ENCODE peak calls at places on chromosomes 4 and X, in six cellular contexts. O, H, S, B, T and E are unnamed samples.

GRCh38 chr4:170305627-170306026 is 215.9 kb upstream of the AADAT start:
- DNase-seq in O (no peak), H (no peak), S (no peak), B (no peak), T (no peak), E (no peak)

GRCh38 chr4:172986114-172986513 is 182.5 kb upstream of the GALNT7 start:
- DNase-seq in O (no peak), H (no peak), S (no peak), B (no peak), T (no peak), E (no peak)

GRCh38 chrX:8726031-8726652 is 5.8 kb downstream of the ANOS1 start:
- DNase-seq in O (no peak), H (peak), S (no peak), B (no peak), T (peak), E (no peak)

GRCh38 chr4:141307241-141307689 is 86.6 kb downstream of the ZNF330 start:
- DNase-seq in O (peak), H (peak), S (peak), B (peak), T (peak), E (no peak)

GRCh38 chrX:2351321-2351720 is 149.5 kb downstream of the DHRSX start:
- DNase-seq in O (no peak), H (no peak), S (peak), B (no peak), T (peak), E (no peak)

GRCh38 chr4:7398104-7398423 is 36.7 kb downstream of the PSAPL1 start:
- DNase-seq in O (peak), H (no peak), S (peak), B (no peak), T (peak), E (peak)

GRCh38 chr4:55018978-55019377 is 106.4 kb downstream of the KDR start:
- DNase-seq in O (no peak), H (no peak), S (no peak), B (no peak), T (no peak), E (no peak)

GRCh38 chr4:24405356-24405755 is 179.0 kb downstream of the DHX15 start:
- DNase-seq in O (no peak), H (no peak), S (no peak), B (no peak), T (no peak), E (no peak)

GRCh38 chr4:48180234-48180633 is 46.2 kb upstream of the TXK start:
- DNase-seq in O (no peak), H (no peak), S (peak), B (no peak), T (peak), E (no peak)

GRCh38 chr4:6582889-6583504 is 8.0 kb downstream of the MAN2B2 start:
- DNase-seq in O (no peak), H (no peak), S (peak), B (no peak), T (peak), E (no peak)

GRCh38 chrX:2647627-2648026 is 43.5 kb upstream of the CD99 start:
- DNase-seq in O (no peak), H (no peak), S (no peak), B (no peak), T (no peak), E (no peak)

GRCh38 chrX:46904626-46905025 is 7.6 kb upstream of the JADE3 start:
- DNase-seq in O (no peak), H (no peak), S (no peak), B (no peak), T (no peak), E (no peak)

GRCh38 chr4:90184560-90184959 is 57.4 kb downstream of the CCSER1 start:
- DNase-seq in O (no peak), H (peak), S (no peak), B (no peak), T (no peak), E (no peak)

GRCh38 chr4:19005211-19005610 is 983.7 kb upstream of the LCORL start:
- DNase-seq in O (no peak), H (no peak), S (peak), B (no peak), T (peak), E (no peak)

GRCh38 chrX:2696698-2697215 is 5.7 kb downstream of the CD99 start:
- DNase-seq in O (no peak), H (peak), S (peak), B (no peak), T (peak), E (no peak)

GRCh38 chr4:149031399-149031798 is 589.2 kb upstream of the NR3C2 start:
- DNase-seq in O (no peak), H (no peak), S (peak), B (no peak), T (peak), E (no peak)

GRCh38 chrX:72430405-72430968 is 124.8 kb upstream of the CITED1 start:
- DNase-seq in O (no peak), H (no peak), S (peak), B (no peak), T (no peak), E (no peak)

GRCh38 chrX:133580630-133581029 is 165.3 kb upstream of the GPC4 start:
- DNase-seq in O (no peak), H (no peak), S (no peak), B (no peak), T (peak), E (no peak)

GRCh38 chrX:145673851-145674250 is 143.8 kb upstream of the SLITRK2 start:
- DNase-seq in O (no peak), H (no peak), S (no peak), B (no peak), T (no peak), E (no peak)

GRCh38 chrX:119734897-119735339 is 23.5 kb upstream of the SOWAHD start:
- DNase-seq in O (peak), H (no peak), S (peak), B (no peak), T (peak), E (no peak)

GRCh38 chr4:174516345-174516744 is 5.9 kb downstream of the HPGD start:
- DNase-seq in O (no peak), H (no peak), S (no peak), B (no peak), T (no peak), E (no peak)

GRCh38 chr4:139167774-139168444 is 9.1 kb downstream of the ELF2 start:
- DNase-seq in O (no peak), H (peak), S (peak), B (no peak), T (peak), E (no peak)

DNA sequence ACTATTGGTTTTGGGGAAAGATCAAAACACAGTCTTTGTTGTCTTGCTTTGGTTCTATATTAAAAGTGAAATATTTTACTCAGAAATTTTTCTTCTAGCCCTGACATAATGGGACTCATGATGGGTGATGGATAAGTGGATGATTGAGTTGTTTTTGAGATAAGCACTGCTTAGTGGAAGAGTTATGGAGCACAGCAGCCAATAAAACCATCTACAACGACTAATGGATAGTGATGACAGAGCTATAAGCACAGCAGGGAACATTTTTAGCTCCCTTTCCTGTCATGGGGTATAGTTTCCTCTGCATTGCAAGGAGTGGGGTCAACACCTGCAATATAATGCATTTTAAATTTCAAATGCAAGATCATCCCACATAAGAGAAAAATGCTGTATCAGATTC is 812.4 kb downstream of the STPG2 start:
- DNase-seq in O (no peak), H (no peak), S (no peak), B (no peak), T (no peak), E (no peak)
- TF ChIP-seq CTCF in O (no peak), H (no peak), S (no peak), B (no peak), T (no peak), E (no peak)

GRCh38 chr4:111943796-111944203 is 201.5 kb upstream of the FAM241A start:
- DNase-seq in O (no peak), H (peak), S (peak), B (peak), T (peak), E (no peak)
- TF ChIP-seq CTCF in O (peak), H (peak), S (peak), B (peak), T (peak), E (peak)

GRCh38 chr4:137678796-137679195 is 146.5 kb upstream of the PCDH18 start:
- DNase-seq in O (no peak), H (no peak), S (no peak), B (no peak), T (peak), E (no peak)

GRCh38 chr4:137668885-137669284 is 136.6 kb upstream of the PCDH18 start:
- DNase-seq in O (no peak), H (no peak), S (no peak), B (no peak), T (no peak), E (no peak)

GRCh38 chr4:137677851-137678250 is 145.6 kb upstream of the PCDH18 start:
- DNase-seq in O (no peak), H (no peak), S (peak), B (no peak), T (peak), E (no peak)

GRCh38 chr4:137676357-137676998 is 144.2 kb upstream of the PCDH18 start:
- DNase-seq in O (no peak), H (no peak), S (no peak), B (no peak), T (no peak), E (no peak)

DNA sequence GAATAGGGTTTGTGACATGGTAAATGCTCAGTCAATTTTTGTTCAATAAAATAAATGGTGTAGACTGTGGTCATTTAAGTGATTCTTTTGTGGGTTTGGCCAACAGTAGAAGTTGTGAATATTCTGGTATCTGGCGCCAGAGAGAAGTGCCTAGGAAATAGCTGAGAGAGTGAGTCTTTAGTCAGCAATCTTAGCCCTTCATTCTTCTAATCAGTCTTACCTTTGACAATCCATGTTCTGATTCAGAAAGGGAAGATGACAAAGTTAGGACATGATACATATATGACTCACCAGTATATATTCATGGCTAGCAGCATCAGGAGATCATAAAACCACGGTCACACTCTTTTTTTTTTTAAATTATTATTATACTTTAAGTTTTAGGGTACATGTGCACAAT is 141.8 kb upstream of the PCDH18 start:
- DNase-seq in O (no peak), H (no peak), S (no peak), B (no peak), T (no peak), E (no peak)
- TF ChIP-seq CTCF in O (no peak), H (no peak), S (no peak), B (no peak), T (no peak), E (no peak)

DNA sequence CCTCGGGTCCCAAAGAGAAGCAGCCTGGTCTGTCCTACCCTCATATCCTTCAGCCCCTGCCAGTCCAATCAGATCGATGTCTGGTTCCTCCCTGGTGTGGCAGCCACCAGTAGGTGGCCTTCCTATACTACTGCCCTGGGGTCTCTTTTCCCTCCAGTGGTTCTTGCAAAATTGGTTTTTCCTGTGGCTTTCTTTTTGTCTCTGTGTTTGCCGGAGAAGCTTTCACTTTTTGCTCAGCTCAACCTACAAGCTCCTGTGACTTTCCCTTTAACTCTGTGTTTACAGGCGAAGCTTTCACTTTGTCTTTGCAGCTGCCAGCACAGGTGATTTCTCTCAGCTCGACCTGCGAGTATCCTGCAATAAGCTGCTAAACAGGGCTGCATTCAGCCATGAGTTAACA is 46.8 kb downstream of the UGT2A3 start:
- DNase-seq in O (no peak), H (no peak), S (no peak), B (peak), T (no peak), E (no peak)
- TF ChIP-seq CTCF in O (no peak), H (no peak), S (no peak), B (no peak), T (no peak), E (peak)

GRCh38 chr4:4248036-4248884 is at the start of gene TMEM128:
- DNase-seq in O (peak), H (peak), S (peak), B (peak), T (peak), E (peak)
- TF ChIP-seq CTCF in O (peak), H (no peak), S (peak), B (no peak), T (peak), E (peak)

GRCh38 chr4:76990288-76991080 is 40.9 kb downstream of the SEPTIN11 start:
- DNase-seq in O (no peak), H (no peak), S (peak), B (no peak), T (peak), E (no peak)

GRCh38 chr4:76989391-76990061 is 40.0 kb downstream of the SEPTIN11 start:
- DNase-seq in O (no peak), H (no peak), S (no peak), B (no peak), T (no peak), E (no peak)

GRCh38 chr4:76987153-76987562 is 37.6 kb downstream of the SEPTIN11 start:
- DNase-seq in O (peak), H (no peak), S (peak), B (peak), T (peak), E (no peak)

GRCh38 chr4:76984788-76985211 is 35.2 kb downstream of the SEPTIN11 start:
- DNase-seq in O (peak), H (no peak), S (peak), B (no peak), T (peak), E (no peak)

GRCh38 chr4:76987685-76988084 is 38.1 kb downstream of the SEPTIN11 start:
- DNase-seq in O (no peak), H (no peak), S (no peak), B (no peak), T (no peak), E (no peak)
- TF ChIP-seq CTCF in O (no peak), H (no peak), S (peak), B (no peak), T (no peak), E (no peak)

DNA sequence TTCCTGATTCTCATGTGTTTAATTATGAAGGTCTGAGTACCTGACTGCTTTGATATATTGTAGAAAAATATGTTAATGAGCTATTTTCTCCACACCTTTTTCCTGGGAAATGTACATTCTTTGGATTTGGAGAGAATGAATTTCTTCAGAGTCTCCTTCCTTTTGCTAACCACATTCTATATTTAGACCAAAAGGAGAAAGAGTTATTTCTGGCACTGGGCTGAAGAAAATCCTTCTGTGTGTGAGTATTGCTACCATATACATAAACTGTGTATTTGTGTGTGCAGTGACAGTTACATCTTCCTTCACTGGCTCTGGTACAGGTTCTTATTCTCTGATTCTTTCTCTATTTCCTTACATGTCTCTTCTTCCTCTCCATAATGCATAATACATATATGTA is 44.5 kb upstream of the PGRMC2 start:
- DNase-seq in O (no peak), H (no peak), S (no peak), B (no peak), T (no peak), E (no peak)
- TF ChIP-seq CTCF in O (no peak), H (no peak), S (no peak), B (no peak), T (no peak), E (no peak)

DNA sequence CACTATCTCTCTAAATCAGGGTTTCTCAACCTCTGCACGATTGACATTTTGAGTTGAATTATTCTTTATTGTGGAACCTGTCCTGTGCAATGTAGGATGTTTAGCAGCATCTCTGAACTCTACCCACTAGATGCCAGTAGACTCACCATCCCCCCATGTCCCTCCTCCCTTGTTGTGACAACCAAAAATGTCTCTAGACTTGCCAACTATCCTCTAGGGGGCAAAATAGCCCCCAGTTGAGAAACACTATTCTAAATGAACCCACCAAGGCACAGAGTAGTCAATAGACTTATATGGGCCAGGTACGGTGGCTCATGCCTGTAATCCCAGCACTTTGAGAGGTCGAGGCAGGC is 49.1 kb upstream of the GAB1 start:
- DNase-seq in O (no peak), H (no peak), S (no peak), B (no peak), T (no peak), E (no peak)
- TF ChIP-seq CTCF in O (no peak), H (no peak), S (no peak), B (no peak), T (no peak), E (no peak)

DNA sequence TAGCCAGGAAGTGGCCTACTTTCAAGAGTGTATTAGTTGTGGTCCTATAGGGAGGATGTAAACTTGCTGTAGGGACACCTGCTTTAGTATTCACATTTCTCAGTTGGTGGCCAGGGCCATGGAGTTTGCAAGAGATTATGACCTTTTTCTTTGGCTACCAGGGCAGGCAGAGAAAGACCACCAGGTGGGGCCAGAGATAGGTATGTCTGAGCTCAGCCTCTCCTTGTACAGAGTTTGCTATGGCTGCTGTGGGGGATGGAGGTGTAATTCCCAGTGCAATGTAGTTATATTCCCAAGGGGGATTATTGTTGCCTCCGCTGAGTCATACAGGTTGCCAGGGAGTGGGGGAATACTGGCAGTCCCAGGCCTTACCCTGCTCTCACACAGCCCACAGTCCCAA is 26.3 kb upstream of the DACH2 start:
- DNase-seq in O (no peak), H (no peak), S (no peak), B (peak), T (no peak), E (no peak)
- TF ChIP-seq CTCF in O (no peak), H (no peak), S (no peak), B (no peak), T (no peak), E (no peak)